ENCODE peak calls at places on chromosomes 6 and 20, in seven cellular contexts. A, Y, O, F, U, Z and W are unnamed samples.

GRCh38 chr20:58231678-58232077 is 3.2 kb upstream of the ANKRD60 start:
- DNase-seq in O (peak), U (peak), Z (peak), A (no peak), F (no peak), Y (no peak), W (no peak)

GRCh38 chr6:26521485-26522391 is 16.4 kb upstream of the HMGN4 start:
- DNase-seq in U (peak), Z (peak), O (no peak), A (peak), F (peak), Y (peak), W (peak)

GRCh38 chr6:148518371-148519156 is 175.9 kb downstream of the SASH1 start:
- DNase-seq in Y (peak), Z (no peak), O (no peak), F (peak), U (no peak), A (no peak), W (peak)

GRCh38 chr6:48743738-48744137 is 632.7 kb upstream of the PTCHD4 start:
- DNase-seq in Y (no peak), O (no peak), F (no peak), U (no peak), A (no peak), Z (peak), W (no peak)

GRCh38 chr6:43097098-43097489 is 21.0 kb downstream of the PTK7 start:
- DNase-seq in O (no peak), F (no peak), A (no peak), U (no peak), Z (peak), Y (no peak), W (no peak)

GRCh38 chr6:3403244-3404154 is 53.4 kb downstream of the SLC22A23 start:
- DNase-seq in Z (no peak), A (peak), Y (no peak), O (no peak), U (no peak), F (peak), W (no peak)

GRCh38 chr6:90559931-90560330 is 26.9 kb downstream of the MAP3K7 start:
- DNase-seq in F (no peak), U (no peak), O (no peak), A (no peak), Z (no peak), Y (no peak), W (no peak)

GRCh38 chr20:45105317-45105716 is 4.4 kb upstream of the KCNS1 start:
- DNase-seq in O (no peak), F (no peak), A (no peak), Y (no peak), Z (peak), U (no peak), W (no peak)

GRCh38 chr6:159062564-159062945 is 17.8 kb upstream of the TAGAP start:
- DNase-seq in Z (no peak), Y (no peak), F (no peak), U (no peak), A (no peak), O (no peak), W (no peak)

GRCh38 chr6:56714982-56715456 is 72.3 kb upstream of the DST start:
- DNase-seq in Z (peak), A (no peak), Y (no peak), F (no peak), U (peak), O (peak), W (no peak)

GRCh38 chr6:107653183-107653580 is 163.3 kb downstream of the SOBP start:
- DNase-seq in F (no peak), Z (no peak), O (no peak), A (no peak), Y (peak), U (no peak), W (no peak)

GRCh38 chr20:1876975-1877603 is 18.1 kb upstream of the SIRPA start:
- DNase-seq in Y (peak), O (peak), Z (no peak), F (no peak), A (no peak), U (no peak), W (no peak)

GRCh38 chr20:32135983-32136515 is 26.5 kb downstream of the TM9SF4 start:
- DNase-seq in Z (peak), F (no peak), Y (no peak), O (no peak), A (no peak), U (no peak), W (no peak)

GRCh38 chr6:90078513-90079289 is 184.4 kb downstream of the GJA10 start:
- DNase-seq in A (no peak), Z (no peak), O (no peak), F (no peak), U (no peak), Y (no peak), W (no peak)

GRCh38 chr20:45993197-45993951 is 15.3 kb upstream of the MMP9 start:
- DNase-seq in Z (peak), U (no peak), Y (no peak), A (no peak), O (peak), F (peak), W (no peak)

GRCh38 chr20:48723308-48724264 is 104.2 kb downstream of the PREX1 start:
- DNase-seq in A (no peak), Z (no peak), O (no peak), Y (peak), U (peak), F (peak), W (no peak)